ENCODE peak calls at places on chromosome 4, in four cellular contexts. P, G, K and E are unnamed samples. For H3K27me3, the result is how much of the 10 kb centered on the place peaks cover.

GRCh38 chr4:90842960-90843359 is 715.8 kb downstream of the CCSER1 start:
- DNase-seq in P (peak), G (no peak), K (no peak), E (peak)

GRCh38 chr4:74638689-74639088 is 155.6 kb downstream of the BTC start:
- DNase-seq in P (no peak), G (no peak), K (no peak), E (no peak)

GRCh38 chr4:69957209-69957608 is 8.3 kb downstream of the CSN2 start:
- DNase-seq in P (no peak), G (no peak), K (peak), E (peak)

GRCh38 chr4:148205481-148205880 is 236.7 kb downstream of the NR3C2 start:
- DNase-seq in P (no peak), G (no peak), K (no peak), E (no peak)

GRCh38 chr4:26809811-26810210 is 50.8 kb upstream of the STIM2 start:
- DNase-seq in P (no peak), G (no peak), K (no peak), E (no peak)

GRCh38 chr4:165666836-165667235 is 206.2 kb upstream of the TLL1 start:
- DNase-seq in P (no peak), G (no peak), K (no peak), E (no peak)

GRCh38 chr4:132266374-132266773 is 882.7 kb upstream of the PCDH10 start:
- DNase-seq in P (no peak), G (no peak), K (no peak), E (no peak)

GRCh38 chr4:35461931-35462659 is 782.2 kb downstream of the ARAP2 start:
- DNase-seq in P (no peak), G (no peak), K (peak), E (no peak)

GRCh38 chr4:93894995-93895394 is 66.4 kb downstream of the ATOH1 start:
- DNase-seq in P (no peak), G (no peak), K (no peak), E (no peak)

GRCh38 chr4:154982187-154983047 is 201.3 kb downstream of the RBM46 start:
- DNase-seq in P (peak), G (peak), K (peak), E (peak)
- TF ChIP-seq CTCF in P (peak), G (peak), K (peak), E (peak)

GRCh38 chr4:110415451-110415850 is 60.5 kb upstream of the ENPEP start:
- DNase-seq in P (no peak), G (no peak), K (no peak), E (no peak)

GRCh38 chr4:110417151-110417550 is 58.8 kb upstream of the ENPEP start:
- DNase-seq in P (no peak), G (no peak), K (no peak), E (peak)

GRCh38 chr4:110414590-110414989 is 61.4 kb upstream of the ENPEP start:
- DNase-seq in P (no peak), G (no peak), K (no peak), E (no peak)

GRCh38 chr4:110412354-110412753 is 63.6 kb upstream of the ENPEP start:
- DNase-seq in P (no peak), G (no peak), K (no peak), E (no peak)

DNA sequence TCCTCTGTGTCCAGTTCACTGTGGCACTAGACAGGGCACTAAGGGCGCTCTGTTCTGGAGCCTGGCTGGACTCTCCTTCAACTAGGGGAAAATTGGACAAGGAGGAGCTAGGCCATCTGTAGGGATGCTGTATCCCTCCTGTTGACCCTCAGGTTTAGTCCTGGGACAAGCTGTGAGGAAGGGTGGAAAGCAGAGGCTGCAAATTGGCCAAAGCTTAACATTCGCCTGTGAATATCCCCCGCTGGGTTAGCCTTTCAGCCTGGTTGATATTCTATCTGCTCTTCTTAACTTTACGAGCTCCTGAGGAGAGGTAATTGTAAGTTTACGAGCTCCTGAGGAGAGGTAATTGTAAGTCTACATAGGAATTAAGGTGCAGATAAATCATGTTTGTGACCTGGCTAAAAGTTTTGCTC is 64.3 kb upstream of the ENPEP start:
- DNase-seq in P (no peak), G (no peak), K (peak), E (no peak)
- H3K4me3 ChIP-seq in P (no peak), G (peak), K (peak), E (no peak)

GRCh38 chr4:1004071-1004418 is 7.4 kb upstream of the FGFRL1 start:
- DNase-seq in P (no peak), G (no peak), K (no peak), E (no peak)

GRCh38 chr4:1002131-1002630 is 9.0 kb upstream of the SLC26A1 start:
- DNase-seq in P (no peak), G (no peak), K (peak), E (no peak)

GRCh38 chr4:1003271-1004070 is 8.0 kb upstream of the FGFRL1 start:
- DNase-seq in P (no peak), G (no peak), K (peak), E (no peak)

GRCh38 chr4:1001561-1002130 is 8.4 kb upstream of the SLC26A1 start:
- DNase-seq in P (no peak), G (no peak), K (peak), E (no peak)

GRCh38 chr4:1002631-1003251 is 8.7 kb upstream of the FGFRL1 start:
- DNase-seq in P (no peak), G (no peak), K (peak), E (no peak)
- H3K27me3 ChIP-seq in P (under half), G (under half), K (half or more), E (half or more)

GRCh38 chr4:6055030-6055429 is 36.8 kb upstream of the C4orf50 start:
- DNase-seq in P (no peak), G (no peak), K (no peak), E (no peak)
- TF ChIP-seq CTCF in P (no peak), G (no peak), K (no peak), E (no peak)

GRCh38 chr4:88818650-88819470 is 121.2 kb upstream of the NAP1L5 start:
- DNase-seq in P (peak), G (peak), K (peak), E (peak)

GRCh38 chr4:88823058-88823919 is 125.7 kb upstream of the NAP1L5 start:
- DNase-seq in P (peak), G (peak), K (peak), E (peak)

GRCh38 chr4:88817740-88818139 is 120.1 kb upstream of the NAP1L5 start:
- DNase-seq in P (no peak), G (no peak), K (no peak), E (no peak)

GRCh38 chr4:88820723-88821368 is 123.2 kb upstream of the NAP1L5 start:
- DNase-seq in P (no peak), G (no peak), K (peak), E (peak)

GRCh38 chr4:88822034-88822433 is 124.4 kb upstream of the NAP1L5 start:
- DNase-seq in P (no peak), G (no peak), K (no peak), E (no peak)
- H3K4me3 ChIP-seq in P (peak), G (no peak), K (peak), E (peak)

GRCh38 chr4:6469898-6470501 is 2.4 kb downstream of the PPP2R2C start:
- DNase-seq in P (no peak), G (no peak), K (no peak), E (no peak)
- H3K27me3 ChIP-seq in P (under half), G (under half), K (half or more), E (under half)

GRCh38 chr4:55887594-55887993 is 34.1 kb downstream of the EXOC1 start:
- DNase-seq in P (no peak), G (no peak), K (peak), E (no peak)
- TF ChIP-seq CTCF in P (no peak), G (peak), K (peak), E (no peak)

GRCh38 chr4:186244835-186245234 is 17.5 kb downstream of the KLKB1 start:
- DNase-seq in P (no peak), G (no peak), K (no peak), E (no peak)

GRCh38 chr4:186240848-186241491 is 13.7 kb downstream of the KLKB1 start:
- DNase-seq in P (no peak), G (no peak), K (peak), E (no peak)

GRCh38 chr4:186240452-186240847 is 13.1 kb downstream of the KLKB1 start:
- DNase-seq in P (no peak), G (no peak), K (no peak), E (no peak)

GRCh38 chr4:186243331-186243730 is 16.0 kb downstream of the KLKB1 start:
- DNase-seq in P (no peak), G (no peak), K (peak), E (no peak)

DNA sequence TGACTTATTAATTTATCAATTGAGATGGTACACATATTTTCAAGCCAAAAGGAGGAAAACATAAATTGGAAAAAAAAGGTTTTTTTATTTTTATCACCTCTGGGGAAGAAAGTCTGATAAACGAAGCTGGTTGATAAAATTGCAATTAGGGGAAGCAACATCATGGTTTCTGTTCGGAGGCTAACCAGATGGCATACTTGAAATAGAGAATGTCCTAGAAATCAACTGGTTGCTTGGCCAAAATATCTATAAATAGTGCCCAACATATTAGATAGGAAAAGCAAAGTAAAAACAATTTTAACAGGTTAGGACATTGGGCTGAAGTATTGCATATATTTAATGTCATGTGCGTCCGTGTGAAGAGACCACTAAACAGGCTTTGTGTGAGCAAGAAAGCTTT is 14.3 kb downstream of the KLKB1 start:
- DNase-seq in P (no peak), G (no peak), K (no peak), E (no peak)
- H3K4me3 ChIP-seq in P (no peak), G (no peak), K (peak), E (no peak)